ENCODE peak calls at places on chromosome 1, in five cellular contexts. C is A172; G is activated CD4-positive, alpha-beta T cell treated with anti-CD3 and anti-CD28 coated beads, Interleukin-2, amount 50 U/mL, for 1 hour; D is activated T-cell treated with anti-CD3 and anti-CD28 coated beads for 24 hours; T is KBM-7. Z is an unnamed sample.

GRCh38 chr1:93042134-93042821 is 36.8 kb upstream of the MTF2 start:
- DNase-seq in D (peak), G (no peak), C (no peak), T (no peak), Z (no peak)

GRCh38 chr1:23083714-23084480 is 64.6 kb downstream of the KDM1A start:
- DNase-seq in G (no peak), D (no peak), C (no peak), T (no peak), Z (no peak)

GRCh38 chr1:25544819-25545218 is 1.4 kb downstream of the LDLRAP1 start:
- DNase-seq in C (peak), G (no peak), D (no peak), T (no peak), Z (no peak)

GRCh38 chr1:155034318-155035208 is 939 bp downstream of the DCST1 start:
- DNase-seq in G (no peak), D (no peak), C (no peak), T (no peak), Z (no peak)

GRCh38 chr1:30427545-30427944 is 295.8 kb downstream of the MATN1 start:
- DNase-seq in D (no peak), T (no peak), G (no peak), C (no peak), Z (no peak)

GRCh38 chr1:80534606-80535360 is 1266.0 kb upstream of the ADGRL2 start:
- DNase-seq in C (peak), G (no peak), T (no peak), D (no peak), Z (peak)

GRCh38 chr1:85445906-85446305 is 19.1 kb downstream of the DDAH1 start:
- DNase-seq in T (no peak), D (no peak), C (no peak), G (no peak), Z (peak)

GRCh38 chr1:54403808-54404261 is 2.4 kb downstream of the SSBP3 start:
- DNase-seq in C (peak), T (peak), G (no peak), D (no peak), Z (peak)

GRCh38 chr1:215568287-215568692 is 1.2 kb downstream of the KCTD3 start:
- DNase-seq in G (no peak), D (no peak), T (no peak), C (peak), Z (no peak)

GRCh38 chr1:87325982-87326738 is 2.5 kb upstream of the LMO4 start:
- DNase-seq in T (peak), G (peak), D (peak), C (peak), Z (peak)

GRCh38 chr1:20505488-20505887 is 2.5 kb downstream of the MUL1 start:
- DNase-seq in T (no peak), G (no peak), D (no peak), C (no peak), Z (no peak)

GRCh38 chr1:7624791-7625355 is 146.2 kb upstream of the VAMP3 start:
- DNase-seq in C (no peak), D (no peak), T (no peak), G (no peak), Z (no peak)

GRCh38 chr1:57131701-57132394 is 166.0 kb upstream of the C8B start:
- DNase-seq in C (no peak), D (no peak), G (no peak), T (no peak), Z (peak)

GRCh38 chr1:62334434-62334833 is 15.2 kb upstream of the KANK4 start:
- DNase-seq in T (no peak), D (no peak), G (no peak), C (no peak), Z (no peak)

GRCh38 chr1:107726860-107727259 is 238.1 kb downstream of the VAV3 start:
- DNase-seq in G (no peak), C (no peak), T (no peak), D (no peak), Z (no peak)

Z was measured in mammary epithelial cell.